ENCODE peak calls at places on chromosomes 7 and 10, in four cellular contexts. X, J, S and C are unnamed samples.

GRCh38 chr10:77602231-77602912 is 35.2 kb downstream of the KCNMA1 start:
- DNase-seq in X (peak; percentile 16), J (no peak), S (no peak), C (no peak)

GRCh38 chr7:38195804-38196595 is 18.0 kb downstream of the STARD3NL start:
- DNase-seq in X (no peak), J (no peak), S (no peak), C (no peak)

GRCh38 chr7:88291401-88292173 is 15.1 kb downstream of the STEAP4 start:
- DNase-seq in X (no peak), J (no peak), S (no peak), C (no peak)

GRCh38 chr10:124538669-124539068 is 77.0 kb downstream of the LHPP start:
- DNase-seq in X (no peak), J (no peak), S (no peak), C (no peak)

GRCh38 chr10:12566161-12567115 is 217.1 kb downstream of the CAMK1D start:
- DNase-seq in X (no peak), J (no peak), S (no peak), C (no peak)

GRCh38 chr10:100653957-100654834 is 91.2 kb upstream of the PAX2 start:
- DNase-seq in X (no peak), J (no peak), S (no peak), C (peak; percentile 66)

GRCh38 chr7:5831196-5831595 is 49.4 kb upstream of the OCM start:
- DNase-seq in X (no peak), J (no peak), S (no peak), C (no peak)

GRCh38 chr7:154415709-154416399 is 363.7 kb downstream of the DPP6 start:
- DNase-seq in X (no peak), J (no peak), S (no peak), C (no peak)

GRCh38 chr7:46854958-46855473 is 726.9 kb downstream of the TNS3 start:
- DNase-seq in X (no peak), J (no peak), S (no peak), C (no peak)

GRCh38 chr10:65793738-65794425 is 1132.0 kb upstream of the LRRTM3 start:
- DNase-seq in X (no peak), J (no peak), S (no peak), C (no peak)

GRCh38 chr10:109029870-109030269 is 893.4 kb downstream of the XPNPEP1 start:
- DNase-seq in X (no peak), J (no peak), S (no peak), C (no peak)

GRCh38 chr10:124517931-124518330 is 56.3 kb downstream of the LHPP start:
- DNase-seq in X (no peak), J (no peak), S (no peak), C (no peak)

GRCh38 chr10:120205368-120206018 is 251.5 kb upstream of the PLPP4 start:
- DNase-seq in X (no peak), J (no peak), S (no peak), C (no peak)

GRCh38 chr7:151012921-151013347 is 11.4 kb downstream of the ATG9B start:
- DNase-seq in X (peak; percentile 72), J (peak; percentile 45), S (no peak), C (peak; percentile 73)

GRCh38 chr7:117470777-117471176 is 9.0 kb upstream of the CFTR start:
- DNase-seq in X (no peak), J (no peak), S (peak; percentile 61), C (no peak)

GRCh38 chr10:60203993-60204618 is 185.6 kb downstream of the ANK3 start:
- DNase-seq in X (peak; percentile 62), J (peak; percentile 5), S (no peak), C (no peak)

GRCh38 chr7:143048827-143049226 is 3.3 kb upstream of the OR6V1 start:
- DNase-seq in X (no peak), J (no peak), S (no peak), C (no peak)

GRCh38 chr10:112949128-112949823 is 771 bp upstream of the TCF7L2 start:
- DNase-seq in X (no peak), J (peak; percentile 59), S (no peak), C (no peak)

GRCh38 chr10:108363566-108363965 is 1199.1 kb upstream of the SORCS1 start:
- DNase-seq in X (no peak), J (no peak), S (no peak), C (no peak)

GRCh38 chr10:17201165-17202013 is at the start of gene TRDMT1:
- DNase-seq in X (peak; percentile 94), J (peak; percentile 67), S (no peak), C (peak; percentile 71)

DNA sequence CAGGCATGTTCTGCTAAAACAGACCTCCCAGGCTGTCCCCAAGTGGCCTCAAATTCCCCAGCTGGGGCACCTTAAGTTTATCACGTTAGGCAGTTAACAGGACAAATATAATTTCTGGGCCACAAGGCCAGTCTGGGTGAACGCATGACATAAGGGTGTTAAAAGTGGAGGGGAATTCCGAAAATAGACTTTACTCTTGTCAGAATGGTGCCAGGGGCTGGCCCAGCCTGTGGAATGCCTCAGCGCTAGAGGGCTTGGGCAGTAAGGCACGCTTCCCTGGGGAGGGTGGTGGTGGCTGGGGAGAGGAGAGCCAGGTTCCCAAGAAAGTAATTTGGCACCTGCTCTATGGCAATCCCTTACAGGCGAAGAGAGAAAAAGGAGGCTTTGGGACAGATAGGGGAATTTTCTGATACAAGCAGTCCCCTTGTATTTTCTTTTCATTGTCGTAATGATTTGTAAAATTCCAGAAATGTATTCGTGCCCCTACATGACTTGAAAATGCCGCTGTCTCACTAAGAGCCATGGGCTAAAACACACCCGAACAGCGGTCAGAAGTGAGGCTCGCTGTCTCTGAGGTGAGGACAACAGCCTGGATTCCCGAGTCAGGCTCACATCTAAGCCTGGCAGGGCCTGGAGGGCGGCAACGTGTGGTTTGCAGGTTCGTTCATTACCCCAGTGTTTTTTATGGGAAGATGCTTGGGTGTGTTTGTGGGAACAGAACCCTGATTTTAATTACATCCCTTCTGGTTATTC is 463.2 kb upstream of the GALNT17 start:
- DNase-seq in X (no peak), J (no peak), S (peak; percentile 43), C (no peak)
- TF ChIP-seq CBX5 in X (no peak), J (no peak), S (no peak), C (no peak)

DNA sequence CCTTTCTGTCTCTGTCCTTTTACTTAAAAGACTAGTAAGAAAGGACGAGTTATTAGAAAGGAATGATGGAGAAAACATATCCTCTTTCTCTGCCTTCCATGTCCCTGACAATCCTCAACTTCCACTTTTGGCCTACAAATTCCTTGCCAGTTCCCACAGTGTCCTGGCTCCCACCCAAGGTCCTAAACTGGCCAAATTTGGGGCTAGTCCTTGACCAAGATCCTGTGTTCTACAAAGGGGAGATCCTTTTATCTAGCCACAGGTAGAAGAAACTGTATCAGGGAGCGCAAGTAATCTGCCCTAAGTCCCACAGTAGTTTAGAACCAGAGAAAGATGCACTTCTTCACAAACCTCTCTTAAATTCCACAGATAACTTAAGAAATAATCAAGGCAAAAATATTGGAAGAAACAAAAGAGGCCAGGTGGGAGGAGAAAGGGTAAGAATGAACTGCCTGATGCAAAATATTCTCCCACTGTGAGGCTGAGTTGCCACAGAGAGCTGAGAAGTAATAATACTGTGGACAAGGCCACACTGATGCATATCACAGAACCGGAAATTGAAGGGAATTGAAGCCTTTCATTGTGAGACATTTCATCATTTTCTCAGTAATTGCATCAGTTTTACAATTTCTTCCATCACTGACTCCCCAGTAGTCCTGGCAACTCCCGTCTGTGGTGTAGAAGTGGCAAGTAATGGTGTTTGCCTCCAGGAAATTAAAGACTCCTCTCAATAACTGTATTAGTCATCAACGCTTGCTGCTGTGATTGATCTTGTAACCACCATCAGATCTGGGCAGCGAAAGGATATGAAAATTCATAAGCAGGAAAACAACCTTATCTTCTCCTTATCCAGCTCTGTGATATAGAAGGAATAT is 47.2 kb downstream of the DNAJC12 start:
- DNase-seq in X (peak; percentile 31), J (no peak), S (no peak), C (no peak)
- TF ChIP-seq CBX5 in X (no peak), J (no peak), S (no peak), C (no peak)

GRCh38 chr7:1936006-1936310 is 265.9 kb downstream of the ELFN1 start:
- DNase-seq in X (no peak), J (no peak), S (no peak), C (no peak)
- TF ChIP-seq CBX5 in X (no peak), J (no peak), S (no peak), C (no peak)

GRCh38 chr10:3784510-3785250 is at the start of gene KLF6:
- DNase-seq in X (no peak), J (no peak), S (no peak), C (peak; percentile 70)
- TF ChIP-seq CBX5 in X (no peak), J (no peak), S (peak; percentile 1), C (no peak)

GRCh38 chr7:41508755-41509154 is 194.1 kb downstream of the INHBA start:
- DNase-seq in X (no peak), J (no peak), S (no peak), C (no peak)
- TF ChIP-seq CBX5 in X (no peak), J (no peak), S (no peak), C (no peak)